ENCODE peak calls at places on chromosomes 2 and 18, in five cellular contexts. W is H1, L is K562, P is prostate gland, R is sigmoid colon. B is an unnamed sample.

GRCh38 chr2:65316072-65316471 is 88.4 kb downstream of the ACTR2 start:
- DNase-seq in W (no peak), R (peak), P (peak), L (no peak), B (peak)

GRCh38 chr18:13199169-13199568 is 19.4 kb upstream of the LDLRAD4 start:
- DNase-seq in W (no peak), R (no peak), L (no peak), P (no peak), B (no peak)

GRCh38 chr2:36388472-36388871 is 32.9 kb downstream of the CRIM1 start:
- DNase-seq in L (no peak), W (no peak), P (no peak), R (no peak), B (no peak)

GRCh38 chr2:97645112-97645699 is 656 bp upstream of the COX5B start:
- DNase-seq in L (peak), P (no peak), W (no peak), R (peak), B (no peak)

GRCh38 chr2:239930871-239931771 is 94.0 kb downstream of the NDUFA10 start:
- DNase-seq in L (no peak), P (no peak), W (no peak), R (peak), B (no peak)

GRCh38 chr2:106193491-106193976 is 567 bp downstream of the UXS1 start:
- DNase-seq in W (no peak), L (peak), R (no peak), P (peak), B (peak)

GRCh38 chr2:44075536-44075935 is 79.7 kb upstream of the LRPPRC start:
- DNase-seq in P (no peak), R (no peak), L (no peak), W (no peak), B (no peak)

GRCh38 chr2:240435955-240436625 is 627 bp downstream of the GPC1 start:
- DNase-seq in R (peak), P (no peak), L (no peak), W (no peak), B (no peak)

GRCh38 chr18:44130365-44130942 is 550.2 kb upstream of the SETBP1 start:
- DNase-seq in R (no peak), L (peak), W (no peak), P (peak), B (peak)

GRCh38 chr18:70205421-70206397 is at the start of gene RTTN:
- DNase-seq in W (peak), R (peak), L (peak), P (peak), B (peak)

GRCh38 chr18:79926715-79927596 is 24.5 kb downstream of the SLC66A2 start:
- DNase-seq in W (no peak), L (no peak), R (peak), P (no peak), B (peak)

GRCh38 chr2:168699834-168700417 is 102.5 kb upstream of the NOSTRIN start:
- DNase-seq in P (peak), W (no peak), R (peak), L (no peak), B (peak)

GRCh38 chr2:231425811-231426703 is 30.5 kb downstream of the B3GNT7 start:
- DNase-seq in R (no peak), L (no peak), W (peak), P (no peak), B (no peak)

GRCh38 chr2:183543731-183544130 is 419.5 kb downstream of the NUP35 start:
- DNase-seq in P (no peak), W (no peak), R (no peak), L (no peak), B (peak)

GRCh38 chr2:235007664-235008457 is 56.0 kb downstream of the SH3BP4 start:
- DNase-seq in W (no peak), L (no peak), P (no peak), R (no peak), B (no peak)

GRCh38 chr2:227888289-227888688 is 16.9 kb downstream of the DAW1 start:
- DNase-seq in R (no peak), W (no peak), P (no peak), L (no peak), B (peak)

GRCh38 chr2:190856985-190857384 is 23.6 kb upstream of the GLS start:
- DNase-seq in W (no peak), P (no peak), L (no peak), R (no peak), B (no peak)

GRCh38 chr2:27714851-27715291 is 51.2 kb downstream of the SLC4A1AP start:
- DNase-seq in W (no peak), R (no peak), P (no peak), L (no peak), B (no peak)
- H3K4me3 ChIP-seq in W (peak), R (peak), P (peak), L (no peak), B (peak)

GRCh38 chr18:75070625-75071483 is 138.1 kb downstream of the PTGR3 start:
- DNase-seq in P (peak), L (peak), W (no peak), R (no peak), B (peak)
- TF ChIP-seq POLR2AphosphoS5 in P (peak), L (no peak), W (no peak), R (peak), B (no peak)

DNA sequence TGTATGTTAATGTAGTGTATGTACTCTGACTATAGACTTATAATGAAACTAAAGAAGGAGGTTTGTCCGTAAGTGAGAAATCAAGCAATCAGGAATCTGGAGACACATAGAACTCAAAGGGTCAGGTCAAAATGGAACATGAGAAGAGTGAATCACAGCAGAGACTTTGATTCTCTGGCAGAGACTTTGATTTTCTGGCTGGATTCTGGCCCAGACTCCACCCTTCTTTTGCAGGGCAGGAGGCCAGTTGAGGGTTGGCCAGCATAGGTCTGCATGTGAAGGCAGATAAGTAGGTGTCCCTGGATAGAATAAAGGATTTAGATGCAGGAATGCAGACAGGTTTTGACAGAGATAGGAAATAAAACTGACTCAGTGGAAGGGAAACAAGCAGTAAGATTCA is 11.0 kb upstream of the NCKAP5 start:
- DNase-seq in L (no peak), P (peak), R (no peak), W (no peak), B (peak)
- TF ChIP-seq POLR2A in L (no peak), P (no peak), R (no peak), W (no peak), B (no peak)

DNA sequence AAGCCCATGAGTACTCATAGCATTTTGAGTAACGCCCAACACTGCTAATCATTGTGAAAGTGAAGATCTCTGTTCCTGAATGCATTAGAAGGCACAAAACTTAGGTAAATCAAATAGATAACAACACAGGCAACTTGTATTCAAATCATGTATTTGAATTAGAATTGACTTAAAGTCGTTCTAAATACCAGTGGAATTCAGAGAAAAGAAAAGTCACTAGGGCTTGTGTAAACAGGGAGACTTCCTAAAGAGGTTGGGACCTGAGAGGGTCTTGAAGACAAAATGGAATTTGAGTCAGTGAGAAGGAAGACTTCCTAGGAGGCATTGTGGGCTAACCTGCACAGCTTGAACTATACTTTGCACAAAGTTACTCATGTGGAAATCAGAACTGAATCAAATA is 127.2 kb downstream of the CTNNA2 start:
- DNase-seq in L (no peak), P (no peak), W (no peak), R (no peak), B (no peak)
- H3K4me3 ChIP-seq in L (no peak), P (no peak), W (no peak), R (no peak), B (no peak)

GRCh38 chr18:67516432-67517223 is at the start of gene DSEL:
- DNase-seq in L (peak), W (no peak), P (peak), R (peak), B (peak)

GRCh38 chr18:67517224-67517765 is 775 bp upstream of the DSEL start:
- DNase-seq in W (no peak), R (peak), L (no peak), P (no peak), B (peak)

GRCh38 chr18:67518566-67518965 is 2.0 kb upstream of the DSEL start:
- DNase-seq in W (no peak), R (no peak), P (no peak), L (no peak), B (no peak)

GRCh38 chr18:67519582-67519981 is 3.1 kb upstream of the DSEL start:
- DNase-seq in L (no peak), R (no peak), P (no peak), W (no peak), B (no peak)

DNA sequence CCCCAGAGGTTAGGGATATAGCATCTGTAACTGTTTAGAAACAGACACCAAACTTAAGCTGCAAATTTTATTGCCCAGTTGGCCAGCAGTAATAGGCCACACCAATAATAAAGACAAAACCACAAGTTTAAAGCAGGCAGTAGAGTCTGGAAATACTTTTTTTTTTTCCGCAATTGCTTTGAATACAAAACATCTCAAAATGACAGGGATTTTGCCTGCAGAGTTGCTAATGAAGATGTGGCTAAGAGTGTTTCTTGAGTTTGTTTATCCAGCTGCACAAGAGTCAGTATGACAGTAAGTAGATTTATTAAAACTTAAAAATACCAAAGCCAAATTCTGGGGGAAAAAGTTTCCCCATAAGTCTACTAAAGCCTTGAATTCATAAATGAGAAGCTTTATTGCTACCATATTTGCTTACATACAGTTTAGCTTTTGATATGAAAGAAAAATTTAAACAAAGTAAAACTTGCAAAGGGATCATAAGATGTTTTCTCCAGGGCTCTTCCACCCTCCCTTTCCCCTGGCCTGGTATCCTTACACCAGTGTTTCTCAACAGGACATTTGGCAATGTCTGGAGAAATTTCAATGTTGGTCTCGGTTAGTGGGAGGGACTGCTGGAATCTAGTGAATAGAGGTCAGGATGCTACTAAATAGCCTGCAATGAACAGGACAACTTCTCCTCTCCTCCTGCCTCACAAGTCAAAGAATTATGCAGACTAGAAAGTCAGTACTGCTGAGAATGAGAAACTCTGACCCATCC is 3.9 kb upstream of the DSEL start:
- DNase-seq in R (peak), P (no peak), W (no peak), L (no peak), B (no peak)
- TF ChIP-seq POLR2AphosphoS5 in R (peak), P (no peak), W (no peak), L (no peak), B (no peak)

GRCh38 chr2:68466361-68466777 is 725 bp downstream of the FBXO48 start:
- DNase-seq in W (no peak), P (peak), R (no peak), L (peak), B (peak)

GRCh38 chr2:68466778-68467076 is 367 bp downstream of the FBXO48 start:
- DNase-seq in R (no peak), P (no peak), L (no peak), W (no peak), B (no peak)

GRCh38 chr2:68468801-68469200 is 1.4 kb downstream of the APLF start:
- DNase-seq in P (no peak), W (no peak), L (peak), R (no peak), B (no peak)

GRCh38 chr2:68465081-68465916 is 1.8 kb downstream of the FBXO48 start:
- DNase-seq in W (no peak), L (no peak), P (no peak), R (no peak), B (no peak)

DNA sequence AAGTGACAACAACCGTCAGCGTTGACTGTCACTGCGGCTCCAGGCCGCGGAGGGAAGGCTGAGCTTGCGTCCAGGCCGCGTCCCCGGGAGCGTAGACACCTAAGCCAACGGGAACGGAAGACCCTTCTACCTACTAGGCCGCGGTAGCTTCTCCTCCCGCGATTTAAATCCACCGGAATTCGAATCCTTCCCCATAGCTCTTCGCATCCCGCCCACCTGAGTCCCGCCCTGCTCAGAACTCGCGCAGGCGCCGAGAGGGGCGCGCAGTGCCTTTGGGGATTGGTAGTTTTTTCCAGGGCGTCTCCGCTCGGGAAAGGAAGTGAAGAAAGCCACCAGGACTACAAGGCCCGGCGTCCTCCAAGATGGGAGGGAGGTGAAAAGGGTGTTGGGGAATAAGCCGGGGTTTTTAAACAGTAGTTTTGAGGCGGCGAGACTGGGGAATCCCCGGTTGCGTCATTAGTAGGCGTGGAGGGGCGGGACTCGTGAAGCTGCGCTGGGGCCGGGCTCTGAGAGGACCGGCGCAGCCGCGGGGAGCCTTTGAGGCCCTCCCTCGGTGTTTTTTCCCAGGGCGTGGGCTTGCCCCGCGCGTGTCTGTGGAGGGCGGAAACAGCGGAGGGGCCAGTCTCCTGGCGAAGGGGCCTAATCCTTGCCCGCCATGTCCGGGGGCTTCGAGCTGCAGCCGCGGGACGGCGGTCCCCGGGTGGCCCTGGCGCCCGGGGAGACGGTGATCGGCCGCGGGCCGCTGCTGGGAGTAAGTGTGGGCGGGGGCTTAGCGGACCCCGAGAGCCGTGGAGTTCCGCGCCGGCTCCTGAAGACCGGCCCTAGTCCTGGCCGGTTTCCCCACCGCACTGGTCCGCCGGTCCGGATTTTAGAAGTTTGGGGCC is at the start of the genes APLF and FBXO48:
- DNase-seq in P (peak), R (peak), W (peak), L (peak), B (peak)
- TF ChIP-seq POLR2A in P (peak), R (peak), W (peak), L (peak), B (peak)

GRCh38 chr18:2847341-2848144 is 737 bp downstream of the EMILIN2 start:
- DNase-seq in L (peak), W (no peak), R (peak), P (no peak), B (no peak)
- H3K4me3 ChIP-seq in L (peak), W (peak), R (peak), P (peak), B (peak)

DNA sequence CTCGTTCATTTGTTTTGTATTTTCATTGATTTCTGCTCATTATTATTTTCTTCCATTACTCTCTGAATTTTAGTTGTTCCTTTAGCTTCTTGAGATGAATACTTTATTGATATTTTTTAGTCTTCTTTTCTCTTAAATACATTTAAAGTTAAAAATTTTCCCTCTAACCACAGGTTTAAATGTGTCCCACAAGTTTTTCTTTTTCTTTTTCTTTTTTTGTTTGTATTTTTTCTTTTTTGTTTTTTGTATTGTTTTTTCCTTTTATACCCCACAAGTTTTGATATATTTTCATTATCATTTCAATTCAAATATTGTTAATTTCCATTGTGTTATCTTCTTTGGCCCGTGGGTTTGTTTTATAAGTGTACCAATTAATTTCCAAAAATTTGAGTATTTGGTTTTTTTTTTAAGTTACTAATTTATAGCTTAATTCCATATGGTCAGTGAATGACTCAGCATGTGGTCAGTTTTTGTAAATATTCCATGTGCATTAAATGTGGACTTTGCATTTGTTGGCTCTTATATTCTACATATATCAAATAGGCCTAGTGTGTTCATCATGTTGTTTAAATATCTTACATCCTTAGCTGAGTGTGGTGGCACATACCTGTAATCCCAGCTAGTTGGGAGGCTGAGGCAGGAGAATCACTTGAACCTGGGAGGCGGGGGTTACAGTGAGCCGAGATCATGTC is 16.2 kb downstream of the CENPO start:
- DNase-seq in R (no peak), P (no peak), L (no peak), W (no peak), B (no peak)
- TF ChIP-seq POLR2AphosphoS5 in R (no peak), P (no peak), L (no peak), W (no peak), B (no peak)

DNA sequence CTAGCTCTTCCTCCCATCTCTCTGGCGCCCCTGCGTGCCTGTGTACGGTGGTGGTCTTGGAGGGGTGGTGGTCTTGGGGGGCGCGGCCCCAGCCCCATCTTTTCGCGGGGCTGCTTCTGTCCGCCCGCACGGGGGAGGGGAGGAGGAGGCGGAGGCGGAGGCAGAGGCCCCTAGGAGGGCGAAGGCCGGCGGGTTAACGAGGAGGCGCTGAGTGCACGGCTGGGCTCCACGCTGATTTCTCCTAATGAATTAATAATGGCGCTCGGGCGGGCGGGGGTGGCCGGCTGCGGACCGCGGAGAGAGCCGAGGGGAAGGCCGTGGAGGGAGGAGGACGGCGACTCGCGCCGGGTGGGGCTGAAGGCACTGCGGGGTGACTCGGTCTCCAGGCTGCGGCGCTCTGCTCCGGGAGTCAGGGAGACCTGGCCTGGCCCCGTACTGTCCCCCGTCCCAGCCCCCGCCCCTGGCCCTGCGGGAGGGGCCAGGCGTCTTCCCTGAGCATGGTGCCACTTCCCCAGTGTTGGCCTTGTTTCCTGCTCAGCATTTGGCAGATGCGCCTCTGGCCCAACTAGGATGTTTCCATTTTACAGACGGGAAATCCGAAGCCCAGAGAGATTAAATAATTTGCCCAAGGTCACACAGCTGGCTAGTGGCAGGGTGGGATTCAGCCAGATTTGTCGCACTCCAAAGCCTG is 6.0 kb downstream of the GAREM2 start:
- DNase-seq in W (no peak), P (no peak), L (peak), R (no peak), B (peak)
- TF ChIP-seq POLR2A in W (no peak), P (no peak), L (no peak), R (no peak), B (no peak)

B was measured in transverse colon.